ENCODE peak calls at places on chromosomes 16 and 17, in five cellular contexts. D is SK-N-SH, U is GM12878, A is H1, K is HCT116. S is an unnamed sample.

GRCh38 chr17:79505199-79505598 is 105.7 kb downstream of the RBFOX3 start:
- DNase-seq in D (no peak), U (no peak), K (no peak), A (no peak), S (no peak)

GRCh38 chr16:69107311-69107962 is 2.0 kb downstream of the HAS3 start:
- DNase-seq in K (no peak), A (no peak), U (no peak), D (peak), S (no peak)

GRCh38 chr16:63217011-63217410 is 1180.8 kb upstream of the CDH8 start:
- DNase-seq in K (no peak), D (no peak), U (no peak), A (no peak), S (no peak)

GRCh38 chr16:64455275-64455674 is 666.6 kb downstream of the CDH11 start:
- DNase-seq in A (no peak), D (no peak), K (no peak), U (no peak), S (no peak)

GRCh38 chr17:51580869-51581268 is 320.5 kb downstream of the UTP18 start:
- DNase-seq in K (no peak), A (no peak), U (no peak), D (no peak), S (no peak)

GRCh38 chr17:14432058-14432457 is 131.2 kb downstream of the HS3ST3B1 start:
- DNase-seq in A (no peak), K (no peak), U (no peak), D (no peak), S (no peak)

GRCh38 chr17:82299452-82299851 is 18.0 kb downstream of the CD7 start:
- DNase-seq in K (no peak), A (no peak), U (no peak), D (no peak), S (no peak)

GRCh38 chr16:46873201-46873600 is 11.0 kb upstream of the GPT2 start:
- DNase-seq in K (no peak), D (no peak), A (no peak), U (no peak), S (no peak)

GRCh38 chr17:15446036-15446435 is 21.4 kb downstream of the CDRT4 start:
- DNase-seq in A (no peak), U (no peak), D (no peak), K (no peak), S (no peak)

GRCh38 chr17:40793800-40794199 is 6.0 kb downstream of the KRT28 start:
- DNase-seq in A (no peak), K (no peak), D (no peak), U (no peak), S (no peak)

GRCh38 chr17:64015447-64015846 is 5.0 kb downstream of the ICAM2 start:
- DNase-seq in K (no peak), A (no peak), U (no peak), D (no peak), S (no peak)

GRCh38 chr16:1441391-1441829 is 2.9 kb downstream of the CCDC154 start:
- DNase-seq in U (no peak), A (no peak), K (no peak), D (no peak), S (no peak)

GRCh38 chr17:74326506-74326905 is 480 bp downstream of the KIF19 start:
- DNase-seq in A (no peak), D (no peak), U (no peak), K (no peak), S (no peak)

GRCh38 chr17:45693792-45694191 is 90.3 kb upstream of the CRHR1 start:
- DNase-seq in A (no peak), K (no peak), D (no peak), U (no peak), S (no peak)

GRCh38 chr17:72380737-72381136 is 259.9 kb downstream of the SOX9 start:
- DNase-seq in D (peak), A (no peak), K (no peak), U (no peak), S (no peak)

GRCh38 chr16:65388592-65388991 is 266.7 kb upstream of the CDH11 start:
- DNase-seq in K (no peak), D (no peak), U (no peak), A (no peak), S (no peak)

DNA sequence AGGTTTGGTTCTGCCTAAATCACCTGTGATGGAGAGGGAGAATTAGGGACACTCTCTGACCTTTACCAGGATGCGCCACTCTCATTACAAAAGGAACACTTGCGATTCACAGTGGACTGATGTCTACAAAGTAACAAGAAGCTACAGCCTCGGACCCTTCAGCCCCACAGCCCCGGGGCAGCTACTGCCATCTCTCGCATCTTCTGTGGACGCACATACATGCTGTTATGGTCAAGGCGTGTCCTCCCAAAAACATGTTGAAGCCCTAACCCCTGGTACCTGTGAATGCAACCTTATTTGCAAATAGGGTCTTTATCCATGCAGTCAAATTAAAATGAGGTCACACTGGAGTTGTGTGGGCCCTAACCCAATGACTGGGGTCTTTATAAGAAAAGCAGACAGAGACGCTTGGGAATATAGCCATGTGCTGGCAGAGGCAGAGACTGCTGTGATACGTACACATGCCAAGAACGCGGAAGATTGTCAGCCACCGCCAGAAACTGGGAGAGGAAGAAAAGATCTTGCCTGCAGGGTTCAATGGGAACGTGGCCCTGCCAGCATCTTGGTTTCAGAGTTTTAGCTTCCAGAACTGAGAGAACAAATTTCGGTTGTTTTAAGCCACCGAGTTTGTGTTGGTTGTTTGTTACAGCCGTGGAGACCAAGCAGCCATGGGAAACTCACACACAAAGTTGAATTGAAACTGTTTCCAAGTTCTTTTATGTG is 23.0 kb downstream of the ATP2C2 start:
- DNase-seq in A (no peak), D (no peak), U (no peak), K (no peak), S (no peak)
- TF ChIP-seq JUND in A (no peak), D (no peak), U (no peak), K (no peak), S (no peak)

GRCh38 chr16:71771571-71771970 is 37.1 kb downstream of the AP1G1 start:
- DNase-seq in K (no peak), A (no peak), U (no peak), D (no peak), S (no peak)

GRCh38 chr16:71767060-71767900 is 41.4 kb downstream of the AP1G1 start:
- DNase-seq in A (no peak), U (no peak), D (no peak), K (no peak), S (no peak)

DNA sequence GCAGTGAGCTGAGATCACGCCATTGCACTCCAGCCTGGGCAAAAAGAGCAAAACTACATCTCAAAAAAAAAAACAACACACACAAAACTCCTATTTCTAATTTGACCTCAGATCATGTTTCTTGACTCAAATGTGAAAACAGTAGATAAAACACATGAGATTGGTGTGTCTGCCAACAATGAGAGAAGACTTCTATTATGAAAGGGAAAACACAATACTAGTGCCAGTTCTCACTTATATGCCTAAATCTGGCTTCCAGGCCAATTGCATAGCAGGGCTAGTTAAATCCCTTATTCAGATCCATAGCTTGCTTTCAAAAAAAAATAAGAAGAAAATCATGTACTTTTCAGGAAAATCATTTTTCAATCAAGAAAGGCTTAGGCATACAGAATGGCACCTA is 39.4 kb downstream of the AP1G1 start:
- DNase-seq in K (no peak), U (no peak), D (no peak), A (no peak), S (no peak)
- TF ChIP-seq JUND in K (no peak), U (no peak), D (no peak), A (no peak), S (no peak)

GRCh38 chr16:49181812-49182211 is 99.8 kb downstream of the CBLN1 start:
- DNase-seq in A (no peak), K (no peak), D (no peak), U (no peak), S (no peak)

GRCh38 chr16:49179714-49180330 is 101.8 kb downstream of the CBLN1 start:
- DNase-seq in D (no peak), A (no peak), U (no peak), K (no peak), S (no peak)

GRCh38 chr16:49189286-49189685 is 92.4 kb downstream of the CBLN1 start:
- DNase-seq in D (peak), K (no peak), U (no peak), A (no peak), S (no peak)

DNA sequence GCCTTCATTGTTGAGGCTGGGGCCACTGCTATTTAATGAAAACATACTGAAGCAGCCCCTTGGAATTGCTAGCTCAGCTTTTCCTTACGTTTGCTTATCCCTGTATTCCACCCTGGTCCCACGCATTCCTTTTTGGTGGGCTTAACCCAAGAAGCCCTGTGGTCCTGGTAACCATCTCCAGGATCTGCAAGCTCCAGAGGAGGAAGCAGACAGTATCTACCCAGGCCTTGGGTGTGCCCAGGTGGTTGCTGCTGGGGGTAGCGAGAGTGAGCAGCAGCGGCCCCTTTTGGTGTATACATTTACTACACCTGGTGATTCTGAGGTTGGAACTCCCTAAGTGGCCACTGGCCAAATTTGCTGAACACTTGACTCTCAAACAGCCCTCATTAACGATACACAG is 97.7 kb downstream of the CBLN1 start:
- DNase-seq in K (peak), A (peak), D (peak), U (no peak), S (no peak)
- TF ChIP-seq JUND in K (no peak), A (no peak), D (no peak), U (no peak), S (no peak)

GRCh38 chr16:4664538-4665418 is 28.6 kb upstream of the NUDT16L1 start:
- DNase-seq in U (no peak), A (no peak), D (no peak), K (no peak), S (no peak)

GRCh38 chr16:4660454-4661007 is 32.8 kb upstream of the NUDT16L1 start:
- DNase-seq in K (no peak), U (no peak), A (no peak), D (peak), S (no peak)

GRCh38 chr16:4661661-4662060 is 31.7 kb upstream of the NUDT16L1 start:
- DNase-seq in K (no peak), U (no peak), D (no peak), A (no peak), S (no peak)

GRCh38 chr16:4666537-4667202 is 26.7 kb upstream of the NUDT16L1 start:
- DNase-seq in A (no peak), K (no peak), D (no peak), U (no peak), S (no peak)

GRCh38 chr16:4663756-4664465 is 29.5 kb upstream of the NUDT16L1 start:
- DNase-seq in K (no peak), A (no peak), U (no peak), D (no peak), S (no peak)
- TF ChIP-seq JUND in K (no peak), A (no peak), U (no peak), D (no peak), S (no peak)

GRCh38 chr17:3845754-3846738 is at the start of gene NCBP3:
- DNase-seq in D (peak), A (peak), K (peak), U (peak), S (peak)

GRCh38 chr17:3848229-3848628 is 2.2 kb upstream of the NCBP3 start:
- DNase-seq in A (no peak), K (no peak), U (no peak), D (no peak), S (no peak)

GRCh38 chr17:3845361-3845753 is 689 bp downstream of the NCBP3 start:
- DNase-seq in A (no peak), U (no peak), D (no peak), K (no peak), S (peak)

GRCh38 chr17:3846739-3847670 is 959 bp upstream of the NCBP3 start:
- DNase-seq in D (no peak), K (no peak), A (no peak), U (no peak), S (no peak)

DNA sequence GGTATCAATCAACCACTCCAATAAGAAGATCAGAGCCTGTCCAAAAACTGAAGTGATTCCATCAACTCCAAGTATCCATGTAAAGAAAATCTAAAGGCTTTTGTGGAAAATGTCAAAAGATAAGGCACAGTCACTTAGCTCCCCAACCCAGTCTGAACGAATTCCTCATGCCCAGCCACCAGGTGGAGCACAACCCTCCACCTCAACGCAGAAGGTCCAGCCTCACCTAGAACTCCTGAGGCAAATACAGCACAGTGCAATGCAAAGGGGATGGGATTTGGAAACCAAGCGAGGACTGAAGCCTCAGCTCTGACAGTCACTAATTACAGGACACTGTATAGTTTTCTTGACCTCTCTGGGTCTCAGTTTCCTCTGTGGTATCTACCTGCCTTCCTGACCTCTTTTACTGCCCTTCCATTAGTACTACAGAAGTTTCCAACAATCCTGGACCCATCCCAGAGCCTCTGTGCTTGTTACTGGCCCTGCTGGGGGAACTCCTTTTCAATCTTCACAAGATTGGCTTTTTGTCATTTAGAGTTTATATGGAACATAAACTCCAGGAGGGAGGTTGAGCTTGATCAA is 2.0 kb downstream of the NCBP3 start:
- DNase-seq in K (peak), A (no peak), U (no peak), D (peak), S (no peak)
- TF ChIP-seq JUND in K (no peak), A (no peak), U (no peak), D (no peak), S (no peak)

DNA sequence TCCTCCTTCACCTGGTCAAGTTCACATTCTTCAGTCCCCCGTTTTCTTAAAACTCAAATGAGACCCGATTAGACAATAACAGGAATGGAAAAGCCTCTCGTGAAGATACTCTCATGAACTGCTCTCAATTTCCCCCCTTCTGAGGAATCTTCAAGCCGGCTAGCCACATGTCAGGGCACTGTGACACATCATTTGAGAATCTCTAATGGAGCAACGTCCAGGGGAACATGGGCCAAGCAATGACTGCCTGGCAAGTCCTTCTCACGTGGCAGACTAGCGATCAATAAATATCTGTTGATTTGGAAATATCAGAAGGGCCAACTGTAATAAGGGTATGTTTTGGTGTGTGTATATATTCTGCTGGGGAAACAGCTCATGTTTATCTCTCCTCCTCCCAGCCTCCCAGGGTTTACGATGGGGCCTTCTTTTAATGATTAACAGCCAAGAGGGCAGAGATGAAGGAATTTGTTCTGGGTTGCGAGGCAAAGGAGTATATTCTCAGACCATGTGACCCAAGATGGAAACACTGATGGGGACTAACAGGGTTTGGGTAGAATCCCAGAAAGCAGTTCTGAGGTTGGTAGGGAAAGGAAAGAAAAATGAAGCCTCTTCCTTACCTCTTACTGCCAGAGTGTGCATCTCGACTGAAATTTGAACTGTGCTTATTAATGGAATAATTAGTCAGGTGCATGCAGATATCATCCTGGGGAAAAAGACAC is 21.4 kb downstream of the TTLL6 start:
- DNase-seq in K (peak), U (no peak), D (no peak), A (no peak), S (no peak)
- TF ChIP-seq JUND in K (no peak), U (no peak), D (no peak), A (no peak), S (no peak)

GRCh38 chr17:77847211-77848085 is 111.1 kb upstream of the TNRC6C start:
- DNase-seq in A (no peak), K (no peak), U (no peak), D (no peak), S (no peak)

GRCh38 chr17:77843878-77844260 is 114.6 kb upstream of the TNRC6C start:
- DNase-seq in A (no peak), D (no peak), K (no peak), U (no peak), S (no peak)

GRCh38 chr17:77844681-77845080 is 113.8 kb upstream of the TNRC6C start:
- DNase-seq in A (no peak), U (no peak), K (no peak), D (no peak), S (no peak)

GRCh38 chr17:77846531-77847085 is 111.9 kb upstream of the TNRC6C start:
- DNase-seq in A (no peak), D (no peak), U (no peak), K (no peak), S (no peak)

GRCh38 chr17:77845541-77846225 is 112.8 kb upstream of the TNRC6C start:
- DNase-seq in A (no peak), D (no peak), K (no peak), U (no peak), S (no peak)
- TF ChIP-seq JUND in A (no peak), D (no peak), K (no peak), U (no peak), S (no peak)